ENCODE peak calls at places on chromosomes 3 and 15, in eight cellular contexts. I is tibial artery; E is AG10803; Z is CD8-positive, alpha-beta T cell; K is K562; B is PC-3; C is lung; W is GM12865. G is an unnamed sample.

GRCh38 chr15:27899583-27900295 is 199.4 kb downstream of the OCA2 start:
- DNase-seq in E (no peak), W (no peak), K (no peak), C (no peak), B (no peak), Z (no peak), I (no peak), G (no peak)

GRCh38 chr3:148735597-148735996 is 37.9 kb downstream of the AGTR1 start:
- DNase-seq in C (no peak), Z (no peak), K (no peak), E (peak), W (no peak), I (no peak), B (no peak), G (no peak)

GRCh38 chr3:38327335-38328009 is 19.1 kb upstream of the XYLB start:
- DNase-seq in C (no peak), Z (no peak), K (peak), I (no peak), E (peak), B (peak), W (no peak), G (no peak)

GRCh38 chr3:150956376-150956775 is 16.2 kb downstream of the CLRN1 start:
- DNase-seq in I (no peak), C (no peak), K (no peak), B (peak), W (peak), Z (no peak), E (peak), G (peak)

GRCh38 chr3:21670386-21670785 is 80.6 kb downstream of the ZNF385D start:
- DNase-seq in E (no peak), K (no peak), I (no peak), B (no peak), Z (no peak), W (no peak), C (no peak), G (no peak)

GRCh38 chr15:69150336-69150735 is 10.1 kb upstream of the GLCE start:
- DNase-seq in C (no peak), W (no peak), I (no peak), E (no peak), K (no peak), B (no peak), Z (no peak), G (no peak)

GRCh38 chr15:31302778-31303433 is 23.7 kb upstream of the KLF13 start:
- DNase-seq in K (peak), E (no peak), B (no peak), C (peak), I (peak), W (peak), Z (no peak), G (no peak)

GRCh38 chr15:89837134-89837829 is 22.6 kb upstream of the ANPEP start:
- DNase-seq in K (no peak), Z (no peak), I (no peak), C (no peak), B (peak), W (no peak), E (peak), G (peak)

GRCh38 chr15:98868564-98868963 is 139.0 kb downstream of the PGPEP1L start:
- DNase-seq in K (no peak), B (no peak), I (no peak), C (no peak), Z (no peak), W (no peak), E (no peak), G (no peak)

GRCh38 chr15:70845616-70846360 is 8.2 kb downstream of the LARP6 start:
- DNase-seq in E (no peak), C (no peak), W (no peak), K (no peak), I (no peak), Z (no peak), B (no peak), G (no peak)

GRCh38 chr15:60155661-60156060 is 151.6 kb downstream of the FOXB1 start:
- DNase-seq in Z (no peak), K (no peak), I (no peak), B (peak), E (peak), C (no peak), W (peak), G (peak)

GRCh38 chr15:77047013-77047412 is 23.9 kb downstream of the TSPAN3 start:
- DNase-seq in K (no peak), I (no peak), B (no peak), W (no peak), C (no peak), Z (no peak), E (no peak), G (no peak)

GRCh38 chr3:30263238-30263920 is 343.0 kb upstream of the TGFBR2 start:
- DNase-seq in B (peak), Z (no peak), I (no peak), E (no peak), C (no peak), K (no peak), W (no peak), G (no peak)

GRCh38 chr3:194686816-194687637 is 1.3 kb downstream of the FAM43A start:
- DNase-seq in B (peak), Z (peak), E (peak), K (no peak), I (peak), W (peak), C (peak), G (peak)

GRCh38 chr15:49423021-49423420 is at the start of gene FGF7:
- DNase-seq in C (no peak), W (no peak), I (no peak), E (peak), B (no peak), Z (no peak), K (no peak), G (peak)

GRCh38 chr3:133938770-133939495 is 43.3 kb upstream of the RAB6B start:
- DNase-seq in C (no peak), I (peak), K (no peak), B (peak), Z (no peak), W (no peak), E (no peak), G (peak)

GRCh38 chr15:40439461-40440299 is 1.1 kb upstream of the BAHD1 start:
- DNase-seq in Z (no peak), I (peak), W (peak), K (peak), C (no peak), E (no peak), B (peak), G (peak)

GRCh38 chr3:194070634-194071409 is 65.1 kb upstream of the HES1 start:
- DNase-seq in Z (peak), B (peak), I (peak), E (peak), W (peak), K (peak), C (peak), G (peak)

GRCh38 chr3:149480326-149481017 is 6.0 kb downstream of the TM4SF4 start:
- DNase-seq in W (peak), B (peak), C (peak), Z (peak), E (peak), I (peak), K (peak), G (peak)

GRCh38 chr15:40372966-40373365 is 9.6 kb upstream of the KNSTRN start:
- DNase-seq in B (no peak), W (no peak), Z (no peak), I (no peak), C (no peak), E (peak), K (no peak), G (no peak)

GRCh38 chr3:72810063-72810462 is 38.2 kb downstream of the SHQ1 start:
- DNase-seq in W (no peak), I (no peak), B (no peak), K (no peak), E (no peak), C (no peak), Z (no peak), G (no peak)

GRCh38 chr3:40801276-40801675 is 276.5 kb downstream of the ZNF621 start:
- DNase-seq in W (no peak), C (no peak), K (no peak), E (peak), B (no peak), I (no peak), Z (no peak), G (peak)

GRCh38 chr3:48318831-48319512 is 14.5 kb downstream of the SPINK8 start:
- DNase-seq in Z (no peak), K (no peak), W (no peak), I (no peak), B (no peak), C (no peak), E (no peak), G (no peak)

GRCh38 chr3:1092771-1093170 is at the start of gene CNTN6:
- DNase-seq in C (no peak), E (peak), B (no peak), K (no peak), I (no peak), Z (no peak), W (no peak), G (peak)

GRCh38 chr3:50674349-50675178 is at the start of gene DOCK3:
- DNase-seq in K (peak), W (peak), E (peak), Z (peak), B (peak), C (no peak), I (peak), G (peak)

GRCh38 chr3:149486726-149487125 is 12.2 kb downstream of the TM4SF4 start:
- DNase-seq in B (peak), K (no peak), Z (no peak), E (no peak), W (no peak), C (no peak), I (no peak), G (no peak)

GRCh38 chr3:172359231-172359630 is 89.0 kb downstream of the GHSR start:
- DNase-seq in E (no peak), I (no peak), K (no peak), Z (no peak), B (no peak), C (no peak), W (no peak), G (no peak)

GRCh38 chr3:126035362-126036050 is 48.4 kb downstream of the SLC41A3 start:
- DNase-seq in Z (no peak), K (no peak), W (no peak), I (peak), E (no peak), C (no peak), B (no peak), G (no peak)

GRCh38 chr15:41966414-41966812 is 5.9 kb downstream of the EHD4 start:
- DNase-seq in C (no peak), B (no peak), Z (no peak), I (peak), E (no peak), W (no peak), K (no peak), G (no peak)

GRCh38 chr15:57866149-57866736 is 159.7 kb downstream of the POLR2M start:
- DNase-seq in B (peak), K (peak), W (peak), C (peak), I (no peak), E (peak), Z (peak), G (peak)

GRCh38 chr3:66572938-66573710 is 72.3 kb upstream of the LRIG1 start:
- DNase-seq in C (no peak), E (no peak), Z (no peak), K (peak), B (no peak), W (peak), I (no peak), G (peak)
- TF ChIP-seq CTCF in C (no peak), E (peak), Z (peak), K (peak), B (peak), W (peak), I (no peak), G (peak)

DNA sequence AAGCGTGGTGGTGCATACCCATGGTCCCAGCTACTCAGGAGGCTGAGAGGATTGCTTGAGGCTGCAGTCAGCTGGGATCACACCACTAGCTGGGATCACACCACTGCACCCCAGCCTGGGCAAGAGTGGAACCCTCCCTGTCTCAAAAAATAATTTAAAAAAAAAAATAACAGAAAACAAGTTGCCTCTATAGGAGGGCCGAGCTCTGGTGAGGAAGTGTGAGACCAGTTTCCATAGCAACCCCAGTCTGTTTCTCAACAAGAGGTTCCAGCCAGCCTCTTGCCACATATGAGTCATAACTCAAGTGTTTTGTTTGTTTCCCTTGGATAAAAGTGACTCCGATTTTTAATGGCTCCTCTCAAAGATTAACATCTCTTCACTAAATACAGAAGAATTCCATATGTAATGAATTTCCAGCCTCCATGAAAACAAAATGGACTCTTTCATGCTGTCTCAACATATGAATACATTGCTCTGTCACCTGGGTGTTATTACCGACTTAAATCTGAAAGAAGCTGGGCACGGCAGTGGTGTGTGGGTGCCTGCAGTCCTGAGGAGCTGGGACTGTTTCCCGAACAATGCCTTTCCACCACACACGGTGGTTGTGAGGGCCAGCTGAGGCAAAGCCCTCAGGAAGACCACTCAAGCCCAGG is 19.7 kb downstream of the TMEM43 start:
- DNase-seq in Z (peak), E (peak), I (peak), K (peak), C (peak), B (peak), W (peak), G (peak)
- H3K4me3 ChIP-seq in Z (peak), E (peak), I (peak), K (no peak), C (no peak), B (peak), W (no peak), G (no peak)

DNA sequence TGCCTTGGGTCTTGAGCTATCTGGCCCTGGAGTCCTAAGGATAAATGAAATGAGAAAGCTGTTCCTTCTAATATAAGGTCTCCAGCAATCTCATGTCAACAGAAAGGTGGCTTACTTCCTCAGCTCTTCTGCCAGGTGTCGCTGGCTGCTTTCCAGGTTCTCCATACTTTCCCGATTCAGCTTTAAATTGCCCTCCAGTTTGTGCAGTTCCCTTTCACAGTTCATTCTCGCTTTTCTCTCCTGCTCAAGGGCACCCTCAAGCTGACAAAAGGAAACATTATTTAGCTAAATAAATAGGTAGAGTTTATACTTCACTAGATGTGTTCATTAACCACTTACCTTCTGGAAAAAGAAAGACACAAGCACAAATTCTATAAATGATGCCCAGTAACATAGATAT is 73.0 kb downstream of the MYH15 start:
- DNase-seq in I (no peak), W (no peak), Z (no peak), E (no peak), B (peak), K (no peak), C (peak), G (no peak)
- TF ChIP-seq CTCF in I (no peak), W (no peak), Z (no peak), E (no peak), B (peak), K (no peak), C (no peak), G (no peak)

DNA sequence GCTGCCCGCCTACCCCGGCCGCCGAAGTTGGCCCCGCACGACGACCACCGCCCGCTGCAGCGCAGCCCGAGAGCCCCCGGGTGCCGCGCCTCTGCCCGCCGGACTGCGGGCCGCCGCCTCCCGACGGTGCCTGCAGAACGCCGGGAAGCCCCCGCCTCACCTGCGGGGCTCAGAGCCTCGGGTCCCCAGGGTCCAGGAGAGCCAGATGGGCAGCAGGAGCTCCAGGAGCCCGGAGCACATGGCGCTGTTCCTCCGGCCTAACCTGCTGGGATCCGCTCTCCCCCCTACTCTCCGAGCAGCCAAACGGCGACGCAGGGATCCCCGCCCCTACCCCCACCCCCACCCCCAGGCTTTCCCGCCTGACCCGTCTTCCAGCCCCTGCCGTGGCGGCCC is 615 bp upstream of the GABRB3 start:
- DNase-seq in B (no peak), W (no peak), E (no peak), I (no peak), K (no peak), C (no peak), Z (no peak), G (peak)
- H3K4me3 ChIP-seq in B (no peak), W (no peak), E (no peak), I (peak), K (no peak), C (no peak), Z (no peak), G (peak)

DNA sequence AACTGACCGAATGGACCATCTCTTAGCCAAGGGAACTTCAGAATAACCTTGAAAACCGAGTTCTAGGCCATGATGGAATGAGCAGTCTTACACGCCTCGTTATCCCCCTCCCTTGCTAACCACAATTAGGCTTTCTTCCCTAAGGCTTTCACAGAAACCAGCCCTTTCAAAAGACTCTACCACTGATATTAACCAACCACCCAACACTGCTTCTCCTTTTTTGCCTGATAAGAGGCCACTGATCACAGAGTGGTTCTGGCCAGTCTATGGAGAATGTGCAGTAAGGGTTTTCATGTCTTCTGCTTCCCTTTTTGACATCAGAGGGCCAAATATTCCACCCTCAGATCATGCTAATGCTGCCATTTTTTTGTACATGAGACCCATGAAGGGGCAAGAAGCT is 59.3 kb downstream of the MCF2L2 start:
- DNase-seq in E (no peak), K (peak), C (no peak), B (no peak), Z (no peak), I (no peak), W (no peak), G (no peak)
- TF ChIP-seq CTCF in E (no peak), K (no peak), C (no peak), B (no peak), Z (no peak), I (no peak), W (no peak), G (no peak)

GRCh38 chr3:138943724-138944131 is 3.2 kb downstream of the FOXL2 start:
- DNase-seq in C (no peak), B (peak), K (peak), I (no peak), Z (no peak), W (no peak), E (no peak), G (no peak)
- H3K4me3 ChIP-seq in C (no peak), B (no peak), K (peak), I (no peak), Z (no peak), W (no peak), E (no peak), G (no peak)

G was measured in cardiac muscle cell.